ENCODE peak calls at places on chromosomes 3 and 15, in four cellular contexts. D is GM12892, R is breast epithelium, J is Panc1. W is an unnamed sample.

GRCh38 chr15:79089331-79089889 is 1.2 kb downstream of the RASGRF1 start:
- DNase-seq in J (no peak), R (no peak), D (no peak), W (no peak)

GRCh38 chr15:70917955-70918354 is 25.3 kb downstream of the LRRC49 start:
- DNase-seq in J (no peak), R (no peak), D (no peak), W (no peak)

GRCh38 chr3:74267583-74268184 is 346.8 kb downstream of the CNTN3 start:
- DNase-seq in R (no peak), D (no peak), J (peak; percentile 8), W (peak; percentile 19)

GRCh38 chr3:29412117-29412516 is 131.2 kb downstream of the RBMS3 start:
- DNase-seq in R (no peak), D (no peak), J (no peak), W (no peak)

GRCh38 chr3:53668872-53669271 is 174.5 kb downstream of the CACNA1D start:
- DNase-seq in J (no peak), D (no peak), R (no peak), W (no peak)

GRCh38 chr15:92576597-92577200 is 78.9 kb downstream of the FAM174B start:
- DNase-seq in D (no peak), J (no peak), R (no peak), W (no peak)

GRCh38 chr3:84891851-84892250 is 66.9 kb upstream of the CADM2 start:
- DNase-seq in R (no peak), D (no peak), J (no peak), W (no peak)

GRCh38 chr3:126082334-126083137 is 1.4 kb downstream of the SLC41A3 start:
- DNase-seq in D (no peak), R (no peak), J (no peak), W (no peak)

GRCh38 chr3:21390136-21390535 is 360.9 kb downstream of the ZNF385D start:
- DNase-seq in D (no peak), J (no peak), R (no peak), W (no peak)

GRCh38 chr3:115685097-115685496 is 61.8 kb downstream of the GAP43 start:
- DNase-seq in J (no peak), R (no peak), D (no peak), W (no peak)

GRCh38 chr15:60905587-60905986 is 323.5 kb downstream of the RORA start:
- DNase-seq in D (no peak), J (no peak), R (no peak), W (peak; percentile 12)

GRCh38 chr15:40430271-40430805 is 10.4 kb upstream of the BAHD1 start:
- DNase-seq in R (no peak), J (no peak), D (no peak), W (peak; percentile 69)

GRCh38 chr3:105255351-105255750 is 111.4 kb upstream of the ALCAM start:
- DNase-seq in J (no peak), D (no peak), R (no peak), W (no peak)

GRCh38 chr3:43773273-43774104 is 82.8 kb downstream of the ABHD5 start:
- DNase-seq in J (no peak), D (no peak), R (no peak), W (peak; percentile 11)

GRCh38 chr3:25527796-25528195 is 99.7 kb downstream of the RARB start:
- DNase-seq in D (no peak), J (no peak), R (peak; percentile 28), W (no peak)

GRCh38 chr15:101046826-101047225 is 127.7 kb downstream of the LRRK1 start:
- DNase-seq in D (no peak), J (no peak), R (no peak), W (peak; percentile 2)

GRCh38 chr15:67303490-67304363 is 49.1 kb downstream of the IQCH start:
- DNase-seq in J (peak; percentile 10), R (no peak), D (no peak), W (peak; percentile 10)

GRCh38 chr15:29364429-29365078 is 94.9 kb upstream of the NSMCE3 start:
- DNase-seq in R (no peak), J (no peak), D (no peak), W (no peak)

DNA sequence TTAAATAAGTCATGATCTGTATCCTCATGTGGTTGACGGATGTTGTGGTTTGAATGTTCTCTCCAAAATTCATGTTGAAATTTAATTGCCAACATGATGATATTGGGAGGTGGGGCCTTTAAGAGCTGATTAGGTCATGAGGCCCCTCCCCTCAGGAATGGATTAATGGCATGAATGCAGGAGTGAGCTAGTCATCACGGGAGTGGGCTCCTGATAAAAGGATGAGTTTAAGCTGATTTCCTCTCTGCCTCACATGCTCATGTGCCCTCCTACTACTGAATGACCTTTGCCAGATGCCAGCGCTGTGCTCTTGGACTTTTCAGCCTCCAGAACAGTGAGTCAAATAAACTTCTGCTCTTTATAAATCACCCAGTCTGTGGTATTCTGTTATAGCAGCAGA is 111.2 kb downstream of the MYO5A start:
- DNase-seq in D (no peak), R (no peak), J (no peak), W (no peak)
- TF ChIP-seq POLR2AphosphoS5 in D (no peak), R (no peak), J (no peak), W (no peak)

DNA sequence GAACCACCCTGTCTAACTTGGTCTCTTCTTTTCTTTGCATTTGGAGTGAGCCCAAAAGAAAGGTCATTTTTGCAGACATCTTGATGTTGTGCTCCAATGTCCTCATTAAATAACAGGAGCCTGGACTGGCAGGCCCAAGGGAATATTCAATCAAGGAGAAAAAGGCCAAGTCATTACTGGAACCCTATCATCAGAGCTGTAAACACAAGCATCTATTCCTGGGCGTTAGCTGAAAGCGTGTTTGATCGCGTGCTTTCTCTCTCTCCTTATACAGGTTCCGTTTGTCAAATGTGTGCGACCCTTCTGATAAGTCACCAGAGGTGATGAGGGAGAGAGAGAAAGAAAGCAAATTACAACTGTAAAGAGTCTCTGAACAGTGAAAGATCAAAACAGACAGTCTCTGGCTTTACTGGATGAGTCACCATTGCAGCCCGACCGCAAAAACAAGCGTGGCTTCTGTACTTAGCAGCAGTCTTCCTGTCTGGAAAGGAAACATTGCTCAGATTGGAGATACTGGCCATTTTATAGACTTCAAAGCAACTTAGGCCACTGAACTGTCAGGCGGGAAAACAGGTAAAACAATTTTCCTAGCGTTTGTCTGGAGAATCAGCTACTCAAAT is 39.5 kb upstream of the TPRG1 start:
- DNase-seq in D (no peak), J (no peak), R (peak; percentile 42), W (peak; percentile 59)
- TF ChIP-seq POLR2AphosphoS5 in D (no peak), J (no peak), R (no peak), W (no peak)

DNA sequence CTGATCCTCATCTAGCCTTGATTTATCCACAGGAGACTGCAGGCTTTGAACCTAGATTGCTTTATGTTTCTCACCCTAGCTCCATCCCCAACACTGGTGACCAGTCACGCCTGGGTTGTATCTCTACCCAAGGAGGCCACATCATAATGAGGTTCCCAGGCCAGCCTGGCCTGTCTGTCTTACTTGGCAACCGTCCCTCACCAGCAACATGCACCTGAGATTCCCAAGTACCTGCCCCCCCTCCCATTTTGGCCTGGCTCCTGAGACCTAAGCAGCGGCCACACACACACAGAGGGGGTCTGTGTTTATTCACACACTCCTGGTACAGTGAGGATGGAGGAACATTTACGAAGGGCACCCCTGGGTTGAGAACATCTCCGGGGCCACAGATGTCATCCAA is 2.4 kb downstream of the CAMK2N2 start:
- DNase-seq in D (no peak), R (no peak), J (no peak), W (no peak)
- TF ChIP-seq POLR2AphosphoS5 in D (no peak), R (no peak), J (no peak), W (no peak)

DNA sequence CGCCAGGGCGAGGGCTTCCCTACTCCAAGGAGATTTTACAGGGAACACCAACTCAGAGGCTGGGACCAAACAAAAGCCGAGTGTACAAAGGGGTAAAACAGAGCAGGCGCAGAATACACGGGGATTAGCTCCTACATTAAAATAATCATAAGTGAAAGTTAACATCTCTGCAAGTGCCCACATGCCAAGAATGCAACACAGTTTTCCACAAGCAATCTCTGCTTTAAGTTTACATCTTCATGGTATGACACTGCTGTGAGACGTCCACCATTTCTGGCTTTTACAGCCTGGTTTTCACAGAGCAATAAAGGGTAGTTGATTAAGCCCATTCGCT is 500 bp upstream of the VGLL3 start:
- DNase-seq in D (no peak), J (no peak), R (no peak), W (no peak)
- TF ChIP-seq POLR2AphosphoS5 in D (no peak), J (no peak), R (no peak), W (no peak)

GRCh38 chr15:51193979-51194378 is 99.3 kb upstream of the TNFAIP8L3 start:
- DNase-seq in D (no peak), R (no peak), J (no peak), W (no peak)

GRCh38 chr15:51193526-51193925 is 98.8 kb upstream of the TNFAIP8L3 start:
- DNase-seq in D (no peak), J (no peak), R (no peak), W (no peak)

GRCh38 chr15:51191072-51191665 is 96.5 kb upstream of the TNFAIP8L3 start:
- DNase-seq in R (no peak), J (no peak), D (no peak), W (no peak)

GRCh38 chr15:51191766-51192165 is 97.1 kb upstream of the TNFAIP8L3 start:
- DNase-seq in D (no peak), R (no peak), J (no peak), W (no peak)

GRCh38 chr15:51192560-51193280 is 98.0 kb upstream of the TNFAIP8L3 start:
- DNase-seq in R (peak; percentile 69), D (peak; percentile 27), J (peak; percentile 71), W (peak; percentile 91)
- TF ChIP-seq POLR2AphosphoS5 in R (no peak), D (no peak), J (no peak), W (no peak)

DNA sequence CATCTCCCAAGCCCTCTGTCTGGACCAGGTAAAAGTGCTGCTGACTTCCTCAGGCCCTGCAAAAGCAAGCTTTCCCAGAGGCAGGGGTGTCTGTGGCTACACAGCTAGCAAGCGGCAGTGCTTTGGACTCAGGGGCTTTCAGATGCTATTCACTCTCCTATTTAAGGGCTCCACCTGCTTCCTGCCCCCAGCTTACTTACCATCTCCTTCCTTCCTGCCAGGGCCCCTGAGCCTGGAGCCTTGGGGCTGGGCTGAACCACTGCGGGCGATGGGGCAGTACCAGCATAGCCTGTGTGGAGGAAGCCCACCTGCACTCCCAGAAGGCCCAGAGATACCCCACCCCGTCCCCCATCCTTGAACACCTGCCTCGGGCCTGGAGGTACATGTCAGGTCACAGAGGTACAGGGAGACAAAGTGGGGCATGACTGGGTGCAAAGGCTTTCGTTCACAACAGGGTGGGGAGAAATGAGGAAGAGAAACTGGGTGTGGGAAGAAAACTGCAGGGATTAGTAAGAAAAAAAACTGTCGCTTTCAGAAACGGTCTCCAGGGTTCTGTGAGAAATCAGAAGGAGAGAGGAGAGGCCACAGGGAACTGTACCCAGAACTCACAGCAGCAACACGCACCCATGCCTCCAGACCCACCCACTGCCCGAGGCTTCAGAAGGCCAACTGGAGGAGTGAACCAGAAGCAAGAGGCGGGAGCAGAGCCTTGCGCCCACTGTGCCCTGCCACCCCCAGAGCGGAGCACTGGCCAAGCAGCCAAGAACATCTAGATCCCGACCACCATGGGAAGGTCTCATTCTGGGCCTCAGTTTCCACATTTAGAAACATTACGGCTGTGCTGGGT is 49.5 kb downstream of the CCDC12 start:
- DNase-seq in D (peak; percentile 81), J (no peak), R (no peak), W (peak; percentile 47)
- TF ChIP-seq POLR2AphosphoS5 in D (peak; percentile 87), J (no peak), R (no peak), W (no peak)

W was measured in transverse colon.